ENCODE peak calls at places on chromosomes 3 and 15, in ten cellular contexts. L is A549; Z is AG08396; U is NCI-H2081; T is KBM-7; K is stimulated activated naive CD8-positive, alpha-beta T cell treated with anti-CD3 and anti-CD28 coated beads, Interleukin-15, amount 100 ng/mL, for 72 hours; H is CD8-positive, alpha-beta memory T cell; X is AML-193; N is adrenal gland; C is epithelial cell of esophagus. W is an unnamed sample.

GRCh38 chr15:45616901-45617323 is 17.9 kb upstream of the SQOR start:
- DNase-seq in H (no peak), K (no peak), T (no peak), U (no peak), L (no peak), N (no peak), C (peak; percentile 87), Z (no peak), X (no peak), W (no peak)

GRCh38 chr3:158107508-158108095 is 1.4 kb upstream of the SHOX2 start:
- DNase-seq in T (no peak), U (peak; percentile 14), L (peak; percentile 14), N (no peak), C (no peak), H (no peak), K (no peak), Z (no peak), X (no peak), W (no peak)

GRCh38 chr15:71080705-71081104 is 34.6 kb upstream of the THSD4 start:
- DNase-seq in K (no peak), X (no peak), N (no peak), C (peak; percentile 83), T (no peak), Z (peak; percentile 63), H (no peak), U (no peak), L (peak; percentile 23), W (peak; percentile 26)

GRCh38 chr15:24627443-24627842 is 48.1 kb upstream of the NPAP1 start:
- DNase-seq in N (no peak), L (no peak), K (no peak), C (no peak), X (no peak), U (no peak), H (no peak), Z (no peak), T (no peak), W (no peak)

GRCh38 chr15:51846066-51846462 is 16.6 kb downstream of the TMOD3 start:
- DNase-seq in H (no peak), Z (no peak), X (no peak), N (no peak), C (no peak), T (no peak), U (no peak), L (peak; percentile 48), K (no peak), W (no peak)

GRCh38 chr3:69338891-69339290 is 47.0 kb downstream of the FRMD4B start:
- DNase-seq in T (no peak), X (no peak), K (no peak), H (no peak), N (no peak), L (no peak), U (no peak), C (no peak), Z (no peak), W (peak; percentile 19)

GRCh38 chr3:17352620-17353019 is 389.8 kb downstream of the TBC1D5 start:
- DNase-seq in C (no peak), H (no peak), Z (no peak), X (no peak), T (no peak), N (no peak), K (no peak), U (peak; percentile 1), L (no peak), W (no peak)

GRCh38 chr3:122921791-122922651 is 105.5 kb downstream of the SEMA5B start:
- DNase-seq in K (peak; percentile 44), H (no peak), U (peak; percentile 60), L (peak; percentile 14), X (no peak), Z (no peak), N (no peak), T (peak; percentile 65), C (peak; percentile 43), W (no peak)

GRCh38 chr3:40828741-40829415 is 304.1 kb downstream of the ZNF621 start:
- DNase-seq in Z (no peak), C (peak; percentile 88), U (no peak), T (no peak), L (no peak), N (no peak), X (no peak), H (no peak), K (no peak), W (no peak)

GRCh38 chr3:62622553-62623174 is 249.3 kb upstream of the FEZF2 start:
- DNase-seq in N (peak; percentile 19), X (peak; percentile 60), L (peak; percentile 34), Z (peak; percentile 41), H (no peak), T (peak; percentile 69), U (peak; percentile 49), K (no peak), C (peak; percentile 74), W (peak; percentile 23)

GRCh38 chr3:184322731-184323487 is 8.5 kb downstream of the EIF4G1 start:
- DNase-seq in H (no peak), X (no peak), T (no peak), Z (no peak), N (peak; percentile 89), C (no peak), K (no peak), U (no peak), L (no peak), W (peak; percentile 99)

GRCh38 chr3:112799946-112800345 is 46.7 kb downstream of the CD200R1L start:
- DNase-seq in U (no peak), C (peak; percentile 70), N (no peak), T (no peak), H (no peak), Z (no peak), X (no peak), L (no peak), K (no peak), W (no peak)

GRCh38 chr15:55250951-55251350 is 38.7 kb downstream of the RAB27A start:
- DNase-seq in H (no peak), C (no peak), T (no peak), K (no peak), Z (no peak), X (peak; percentile 71), U (no peak), N (no peak), L (no peak), W (peak; percentile 78)

GRCh38 chr3:134949150-134949549 is 154.1 kb downstream of the EPHB1 start:
- DNase-seq in T (no peak), K (no peak), U (no peak), C (no peak), N (no peak), Z (no peak), H (no peak), L (no peak), X (no peak), W (no peak)

GRCh38 chr3:51380601-51381332 is 4.3 kb upstream of the MANF start:
- DNase-seq in Z (no peak), T (no peak), L (no peak), H (no peak), K (no peak), C (no peak), X (no peak), U (no peak), N (no peak), W (no peak)

GRCh38 chr15:62994975-62995730 is 47.4 kb upstream of the TPM1 start:
- DNase-seq in Z (no peak), C (peak; percentile 82), H (no peak), T (no peak), K (no peak), U (no peak), N (no peak), L (peak; percentile 56), X (no peak), W (no peak)

GRCh38 chr15:26864664-26865191 is 2.1 kb upstream of the GABRA5 start:
- DNase-seq in H (no peak), L (peak; percentile 85), U (peak; percentile 78), Z (peak; percentile 74), N (peak; percentile 26), T (peak; percentile 56), X (peak; percentile 29), K (no peak), C (peak; percentile 57), W (peak; percentile 74)

GRCh38 chr3:189580190-189580589 is 51.0 kb upstream of the TP63 start:
- DNase-seq in U (no peak), C (no peak), Z (no peak), L (no peak), K (no peak), H (no peak), X (no peak), N (no peak), T (no peak), W (peak; percentile 19)

GRCh38 chr3:41682996-41683395 is 278.9 kb downstream of the ULK4 start:
- DNase-seq in C (peak; percentile 4), X (no peak), K (no peak), T (no peak), L (no peak), N (no peak), U (no peak), Z (peak; percentile 28), H (no peak), W (peak; percentile 5)

GRCh38 chr3:193520738-193521137 is 34.0 kb downstream of the ATP13A4 start:
- DNase-seq in K (no peak), T (no peak), U (no peak), L (no peak), Z (no peak), N (no peak), C (no peak), H (no peak), X (no peak), W (no peak)

GRCh38 chr3:81419196-81419595 is 342.2 kb downstream of the GBE1 start:
- DNase-seq in N (no peak), U (no peak), L (peak; percentile 6), Z (no peak), C (peak; percentile 26), X (peak; percentile 44), T (peak; percentile 10), K (no peak), H (no peak), W (no peak)

GRCh38 chr3:107581230-107581629 is 58.5 kb downstream of the BBX start:
- DNase-seq in C (no peak), H (no peak), N (no peak), U (no peak), Z (no peak), X (no peak), K (no peak), L (no peak), T (no peak), W (no peak)

GRCh38 chr3:190059242-190059590 is 61.5 kb downstream of the P3H2 start:
- DNase-seq in Z (no peak), C (peak; percentile 24), T (no peak), N (no peak), K (no peak), X (no peak), H (no peak), L (no peak), U (no peak), W (no peak)

GRCh38 chr3:120093119-120093922 is 926 bp downstream of the GSK3B start:
- DNase-seq in N (peak; percentile 33), U (no peak), K (peak; percentile 17), Z (no peak), C (peak; percentile 89), T (peak; percentile 60), H (peak; percentile 8), X (peak; percentile 38), L (peak; percentile 93), W (no peak)

GRCh38 chr3:140950154-140950553 is 8.5 kb downstream of the SLC25A36 start:
- DNase-seq in K (no peak), H (no peak), U (no peak), Z (no peak), X (no peak), T (no peak), L (no peak), N (no peak), C (no peak), W (no peak)

GRCh38 chr3:134708671-134709070 is 57.8 kb upstream of the KY start:
- DNase-seq in H (no peak), X (no peak), K (no peak), L (no peak), N (no peak), T (no peak), C (no peak), Z (no peak), U (no peak), W (no peak)

GRCh38 chr3:93931597-93932229 is 42.0 kb downstream of the PROS1 start:
- DNase-seq in Z (no peak), L (no peak), K (no peak), C (no peak), X (no peak), T (no peak), U (no peak), H (no peak), N (no peak), W (no peak)

GRCh38 chr3:152398495-152398894 is 129.8 kb downstream of the MBNL1 start:
- DNase-seq in K (no peak), N (no peak), X (no peak), H (no peak), C (no peak), U (no peak), Z (no peak), T (no peak), L (no peak), W (no peak)

W was measured in MV-4-11.